ENCODE peak calls at places on chromosomes 4 and X, in nine cellular contexts. B is GM23248; G is CD8-positive, alpha-beta memory T cell; I is left ventricle myocardium inferior; X is A549; Z is RWPE1; Y is pancreas; P is spleen; J is transverse colon. F is an unnamed sample.

GRCh38 chrX:23786268-23786815 is 3.4 kb downstream of the SAT1 start:
- DNase-seq in Y (no peak), X (peak), I (no peak), J (no peak), Z (no peak), B (peak), P (no peak), G (no peak), F (no peak)

GRCh38 chr4:24032371-24032989 is 142.6 kb upstream of the PPARGC1A start:
- DNase-seq in P (no peak), G (no peak), J (peak), X (peak), B (peak), Z (no peak), I (no peak), Y (no peak), F (no peak)

GRCh38 chr4:133969202-133969873 is 232.3 kb downstream of the PABPC4L start:
- DNase-seq in B (peak), G (no peak), X (peak), I (no peak), J (no peak), P (no peak), Z (peak), Y (no peak), F (no peak)

GRCh38 chr4:8318509-8318908 is 49.0 kb downstream of the HTRA3 start:
- DNase-seq in B (no peak), P (peak), G (no peak), Y (no peak), I (no peak), Z (no peak), X (no peak), J (no peak), F (no peak)

GRCh38 chr4:84341559-84341958 is 157.5 kb downstream of the NKX6-1 start:
- DNase-seq in I (no peak), Y (no peak), P (no peak), X (no peak), B (no peak), G (no peak), Z (no peak), J (no peak), F (no peak)

GRCh38 chr4:10587697-10588096 is 96.9 kb downstream of the CLNK start:
- DNase-seq in Y (no peak), J (no peak), X (no peak), I (no peak), G (peak), P (peak), Z (no peak), B (no peak), F (no peak)

GRCh38 chr4:121698119-121698732 is 1.4 kb upstream of the ANXA5 start:
- DNase-seq in X (no peak), I (peak), B (peak), J (no peak), P (no peak), Z (no peak), Y (no peak), G (no peak), F (no peak)

GRCh38 chrX:11105080-11105479 is 6.1 kb upstream of the HCCS start:
- DNase-seq in I (no peak), Y (no peak), J (no peak), G (no peak), B (peak), X (peak), Z (peak), P (no peak), F (no peak)

GRCh38 chrX:119853449-119853848 is 686 bp upstream of the UPF3B start:
- DNase-seq in P (no peak), X (no peak), Z (no peak), J (peak), I (no peak), Y (no peak), G (no peak), B (peak), F (peak)

GRCh38 chrX:123087326-123087725 is 96.8 kb upstream of the GRIA3 start:
- DNase-seq in G (no peak), Z (no peak), Y (no peak), I (no peak), P (no peak), X (peak), B (peak), J (no peak), F (no peak)

GRCh38 chrX:130861462-130861861 is 41.5 kb downstream of the ENOX2 start:
- DNase-seq in G (no peak), I (no peak), P (no peak), Z (no peak), B (no peak), X (no peak), J (no peak), Y (no peak), F (no peak)

GRCh38 chrX:39736219-39737211 is 361.2 kb downstream of the BCOR start:
- DNase-seq in P (peak), Z (peak), G (no peak), Y (peak), B (peak), I (peak), J (peak), X (peak), F (no peak)

GRCh38 chr4:32789026-32789608 is 2068.9 kb downstream of the PCDH7 start:
- DNase-seq in X (no peak), I (no peak), J (no peak), G (no peak), Z (peak), Y (no peak), B (peak), P (no peak), F (no peak)

GRCh38 chr4:86334020-86334750 is 25.7 kb downstream of the MAPK10 start:
- DNase-seq in X (no peak), G (no peak), B (no peak), Z (no peak), P (no peak), Y (no peak), J (no peak), I (no peak), F (no peak)

GRCh38 chr4:121484633-121485032 is 103.8 kb upstream of the QRFPR start:
- DNase-seq in I (no peak), G (no peak), J (no peak), X (peak), B (peak), Z (peak), P (peak), Y (peak), F (no peak)

GRCh38 chr4:84529169-84529751 is 30.2 kb upstream of the NKX6-1 start:
- DNase-seq in P (no peak), Y (no peak), I (no peak), G (peak), J (no peak), X (peak), Z (peak), B (peak), F (no peak)

GRCh38 chr4:158829254-158829653 is 60.4 kb downstream of the FNIP2 start:
- DNase-seq in X (no peak), I (no peak), B (no peak), Z (no peak), P (no peak), J (no peak), Y (no peak), G (no peak), F (no peak)
- H3K27ac ChIP-seq in X (no peak), I (peak), B (no peak), Z (no peak), P (no peak), J (peak), Y (peak), G (no peak), F (no peak)

DNA sequence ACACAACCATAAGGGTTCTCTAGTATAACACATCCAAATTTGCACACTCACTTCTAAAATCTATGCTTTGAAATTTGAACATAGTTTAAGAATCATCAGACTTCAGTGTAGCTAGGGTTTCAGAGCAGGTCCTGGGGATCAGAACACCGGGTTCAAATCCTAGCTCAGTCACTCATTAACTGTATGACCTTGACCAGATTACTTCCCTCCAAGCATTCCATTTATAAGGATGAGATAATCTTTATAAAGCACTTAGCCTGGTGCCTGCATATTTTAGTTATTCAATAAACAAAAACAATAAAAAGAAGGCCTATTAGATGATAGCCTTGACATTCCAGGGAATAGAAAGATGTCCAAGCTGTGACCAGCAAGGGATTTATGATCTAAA is 4.8 kb upstream of the STBD1 start:
- DNase-seq in G (no peak), B (no peak), J (no peak), P (no peak), Y (no peak), I (no peak), Z (no peak), X (no peak), F (no peak)
- H3K27ac ChIP-seq in G (no peak), B (peak), J (peak), P (peak), Y (peak), I (peak), Z (no peak), X (peak), F (no peak)

GRCh38 chr4:119103263-119103662 is 32.4 kb upstream of the MYOZ2 start:
- DNase-seq in P (no peak), G (no peak), J (peak), Z (peak), Y (no peak), X (peak), I (peak), B (peak), F (no peak)
- H3K27ac ChIP-seq in P (peak), G (no peak), J (peak), Z (peak), Y (peak), X (peak), I (peak), B (peak), F (no peak)

DNA sequence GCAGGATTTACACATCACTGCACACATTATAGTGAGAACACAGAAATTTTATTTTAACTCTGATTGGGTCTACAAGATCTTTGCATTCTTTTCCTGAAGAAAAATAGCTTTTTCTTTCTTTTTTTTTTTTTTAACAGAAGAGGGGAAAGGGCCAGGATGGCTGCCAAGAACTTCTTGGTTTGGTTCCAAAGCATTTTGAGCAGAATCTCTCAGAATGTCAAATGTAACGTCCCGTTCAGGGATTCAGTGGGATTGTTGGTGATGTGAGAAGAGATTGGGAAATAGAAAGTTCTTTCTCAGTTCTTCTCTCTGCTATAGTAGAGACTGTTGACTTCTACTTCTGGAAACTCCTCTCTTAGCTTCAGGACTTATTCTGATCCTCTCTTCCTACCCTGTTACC is 70.9 kb upstream of the CBR4 start:
- DNase-seq in P (no peak), B (no peak), Z (no peak), Y (no peak), G (no peak), J (no peak), X (no peak), I (no peak), F (no peak)
- H3K27ac ChIP-seq in P (peak), B (no peak), Z (no peak), Y (no peak), G (no peak), J (peak), X (no peak), I (peak), F (no peak)

DNA sequence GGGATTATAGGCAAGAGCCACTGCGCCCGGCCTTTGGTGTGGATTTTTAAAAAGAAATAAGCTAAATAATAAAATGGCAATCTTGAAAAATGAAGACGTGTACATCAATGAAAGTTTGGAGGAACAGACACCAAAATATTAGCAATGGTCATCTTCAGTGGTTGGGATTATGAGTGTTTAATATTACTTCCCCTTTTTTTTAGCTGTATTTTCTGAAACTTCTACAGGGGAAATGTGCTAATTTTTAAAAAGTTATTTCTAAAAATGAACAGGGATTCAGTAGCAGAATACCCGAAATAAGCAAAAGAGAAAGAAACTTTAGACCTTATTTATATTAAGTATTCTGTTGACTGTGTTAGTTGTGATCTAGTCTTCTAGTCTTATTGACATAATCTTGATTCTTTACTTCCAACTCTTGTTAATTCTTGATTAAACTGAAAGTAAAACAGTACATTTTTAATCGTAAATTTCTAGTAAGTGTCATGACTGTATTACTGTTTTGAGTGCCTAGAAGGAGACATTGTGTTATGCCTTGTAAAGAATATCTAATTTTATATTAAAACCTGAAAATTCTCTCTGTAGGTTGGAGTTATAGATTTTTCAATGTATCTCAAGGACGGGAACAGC is 51.3 kb downstream of the RUFY3 start:
- DNase-seq in Z (no peak), Y (no peak), X (no peak), I (no peak), P (no peak), J (no peak), G (no peak), B (no peak), F (no peak)
- H3K27ac ChIP-seq in Z (no peak), Y (no peak), X (no peak), I (no peak), P (no peak), J (no peak), G (no peak), B (no peak), F (no peak)

GRCh38 chr4:47488706-47489105 is 3.6 kb downstream of the ATP10D start:
- DNase-seq in P (no peak), G (no peak), I (no peak), Z (no peak), Y (no peak), X (no peak), B (no peak), J (no peak), F (no peak)

GRCh38 chr4:47490550-47490949 is 5.5 kb downstream of the ATP10D start:
- DNase-seq in I (no peak), B (peak), G (no peak), P (no peak), X (peak), Y (no peak), Z (peak), J (no peak), F (no peak)

GRCh38 chr4:47494124-47494430 is 9.0 kb downstream of the ATP10D start:
- DNase-seq in B (no peak), Y (no peak), I (no peak), Z (no peak), X (no peak), J (no peak), P (no peak), G (no peak), F (no peak)

GRCh38 chr4:47498899-47499298 is 13.8 kb downstream of the ATP10D start:
- DNase-seq in J (no peak), I (no peak), Z (no peak), X (no peak), G (no peak), Y (no peak), P (no peak), B (no peak), F (no peak)

GRCh38 chr4:47493238-47494123 is 8.4 kb downstream of the ATP10D start:
- DNase-seq in Y (no peak), I (no peak), B (no peak), X (no peak), J (no peak), G (no peak), P (no peak), Z (no peak), F (no peak)
- H3K27ac ChIP-seq in Y (no peak), I (no peak), B (no peak), X (no peak), J (no peak), G (no peak), P (peak), Z (no peak), F (no peak)

GRCh38 chr4:74441744-74442143 is 3.2 kb upstream of the AREG start:
- DNase-seq in J (no peak), B (no peak), Y (no peak), I (no peak), Z (peak), G (no peak), P (no peak), X (no peak), F (no peak)
- H3K27ac ChIP-seq in J (no peak), B (no peak), Y (no peak), I (no peak), Z (peak), G (no peak), P (no peak), X (no peak), F (no peak)

F was measured in substantia nigra.